ENCODE peak calls at places on chromosomes 13 and 19, in eight cellular contexts. One of them, this sample, is unnamed.
A peak's percentile ranks its signal among the peaks of the same experiment; 100 is the strongest.

GRCh38 chr19:56105090-56105701 is 15.9 kb downstream of the ZNF787 start:
- DNase-seq in CD4-positive, CD25-positive, alpha-beta regulatory T cell: peak; percentile 46
- DNase-seq in OCI-LY7: no peak
- DNase-seq in uterus: peak; percentile 69
- DNase-seq in GM23248: peak; percentile 76
- DNase-seq in mammary epithelial cell: peak; percentile 71
- DNase-seq in left ventricle myocardium inferior: peak; percentile 63
- DNase-seq in tibial nerve: peak; percentile 52
- DNase-seq in this sample: peak; percentile 80

GRCh38 chr13:98570929-98571372 is 6.0 kb downstream of the STK24 start:
- DNase-seq in GM23248: no peak
- DNase-seq in OCI-LY7: peak; percentile 87
- DNase-seq in uterus: peak; percentile 35
- DNase-seq in mammary epithelial cell: peak; percentile 81
- DNase-seq in CD4-positive, CD25-positive, alpha-beta regulatory T cell: peak; percentile 80
- DNase-seq in left ventricle myocardium inferior: no peak
- DNase-seq in tibial nerve: no peak
- DNase-seq in this sample: no peak

GRCh38 chr19:19539738-19540703 is 2.0 kb downstream of the CILP2 start:
- DNase-seq in left ventricle myocardium inferior: peak; percentile 65
- DNase-seq in mammary epithelial cell: peak; percentile 25
- DNase-seq in uterus: peak; percentile 33
- DNase-seq in tibial nerve: no peak
- DNase-seq in CD4-positive, CD25-positive, alpha-beta regulatory T cell: peak; percentile 73
- DNase-seq in GM23248: peak; percentile 77
- DNase-seq in OCI-LY7: peak; percentile 54
- DNase-seq in this sample: peak; percentile 90

GRCh38 chr13:33799950-33800592 is 17.9 kb upstream of the RFC3 start:
- DNase-seq in GM23248: peak; percentile 63
- DNase-seq in OCI-LY7: peak; percentile 76
- DNase-seq in mammary epithelial cell: peak; percentile 11
- DNase-seq in tibial nerve: no peak
- DNase-seq in CD4-positive, CD25-positive, alpha-beta regulatory T cell: peak; percentile 16
- DNase-seq in uterus: no peak
- DNase-seq in left ventricle myocardium inferior: no peak
- DNase-seq in this sample: no peak

GRCh38 chr13:72851678-72852014 is 69.7 kb downstream of the PIBF1 start:
- DNase-seq in left ventricle myocardium inferior: no peak
- DNase-seq in GM23248: no peak
- DNase-seq in OCI-LY7: no peak
- DNase-seq in mammary epithelial cell: no peak
- DNase-seq in CD4-positive, CD25-positive, alpha-beta regulatory T cell: no peak
- DNase-seq in uterus: no peak
- DNase-seq in tibial nerve: no peak
- DNase-seq in this sample: no peak

GRCh38 chr13:75968103-75968838 is 332.1 kb downstream of the LMO7 start:
- DNase-seq in mammary epithelial cell: peak; percentile 46
- DNase-seq in OCI-LY7: no peak
- DNase-seq in tibial nerve: no peak
- DNase-seq in GM23248: peak; percentile 55
- DNase-seq in uterus: no peak
- DNase-seq in CD4-positive, CD25-positive, alpha-beta regulatory T cell: no peak
- DNase-seq in left ventricle myocardium inferior: no peak
- DNase-seq in this sample: no peak

GRCh38 chr13:99265823-99266426 is 7.7 kb upstream of the GPR18 start:
- DNase-seq in left ventricle myocardium inferior: no peak
- DNase-seq in tibial nerve: no peak
- DNase-seq in uterus: no peak
- DNase-seq in mammary epithelial cell: peak; percentile 26
- DNase-seq in OCI-LY7: peak; percentile 61
- DNase-seq in CD4-positive, CD25-positive, alpha-beta regulatory T cell: peak; percentile 71
- DNase-seq in GM23248: peak; percentile 72
- DNase-seq in this sample: no peak

GRCh38 chr13:36275190-36276002 is 22.2 kb downstream of the CCDC169 start:
- DNase-seq in left ventricle myocardium inferior: no peak
- DNase-seq in tibial nerve: no peak
- DNase-seq in mammary epithelial cell: no peak
- DNase-seq in GM23248: peak; percentile 83
- DNase-seq in CD4-positive, CD25-positive, alpha-beta regulatory T cell: peak; percentile 40
- DNase-seq in uterus: no peak
- DNase-seq in OCI-LY7: peak; percentile 35
- DNase-seq in this sample: no peak

GRCh38 chr19:17049711-17050280 is 23.2 kb upstream of the CPAMD8 start:
- DNase-seq in GM23248: peak; percentile 79
- DNase-seq in OCI-LY7: no peak
- DNase-seq in left ventricle myocardium inferior: no peak
- DNase-seq in mammary epithelial cell: peak; percentile 11
- DNase-seq in tibial nerve: no peak
- DNase-seq in uterus: peak; percentile 38
- DNase-seq in CD4-positive, CD25-positive, alpha-beta regulatory T cell: no peak
- DNase-seq in this sample: no peak

GRCh38 chr19:39405930-39406655 is 554 bp upstream of the ZFP36 start:
- DNase-seq in GM23248: peak; percentile 67
- DNase-seq in OCI-LY7: peak; percentile 84
- DNase-seq in left ventricle myocardium inferior: no peak
- DNase-seq in uterus: no peak
- DNase-seq in CD4-positive, CD25-positive, alpha-beta regulatory T cell: peak; percentile 96
- DNase-seq in tibial nerve: no peak
- DNase-seq in mammary epithelial cell: no peak
- DNase-seq in this sample: no peak
- H3K4me3 ChIP-seq in GM23248: peak overlapping the region; percentile 87
- H3K4me3 ChIP-seq in OCI-LY7: peak overlapping the region; percentile 96
- H3K4me3 ChIP-seq in left ventricle myocardium inferior: peak overlapping the region; percentile 87
- H3K4me3 ChIP-seq in uterus: peak overlapping the region; percentile 98
- H3K4me3 ChIP-seq in CD4-positive, CD25-positive, alpha-beta regulatory T cell: peak overlapping the region; percentile 89
- H3K4me3 ChIP-seq in tibial nerve: peak overlapping the region; percentile 96
- H3K4me3 ChIP-seq in mammary epithelial cell: peak overlapping the region; percentile 80
- H3K4me3 ChIP-seq in this sample: peak overlapping the region; percentile 32

DNA sequence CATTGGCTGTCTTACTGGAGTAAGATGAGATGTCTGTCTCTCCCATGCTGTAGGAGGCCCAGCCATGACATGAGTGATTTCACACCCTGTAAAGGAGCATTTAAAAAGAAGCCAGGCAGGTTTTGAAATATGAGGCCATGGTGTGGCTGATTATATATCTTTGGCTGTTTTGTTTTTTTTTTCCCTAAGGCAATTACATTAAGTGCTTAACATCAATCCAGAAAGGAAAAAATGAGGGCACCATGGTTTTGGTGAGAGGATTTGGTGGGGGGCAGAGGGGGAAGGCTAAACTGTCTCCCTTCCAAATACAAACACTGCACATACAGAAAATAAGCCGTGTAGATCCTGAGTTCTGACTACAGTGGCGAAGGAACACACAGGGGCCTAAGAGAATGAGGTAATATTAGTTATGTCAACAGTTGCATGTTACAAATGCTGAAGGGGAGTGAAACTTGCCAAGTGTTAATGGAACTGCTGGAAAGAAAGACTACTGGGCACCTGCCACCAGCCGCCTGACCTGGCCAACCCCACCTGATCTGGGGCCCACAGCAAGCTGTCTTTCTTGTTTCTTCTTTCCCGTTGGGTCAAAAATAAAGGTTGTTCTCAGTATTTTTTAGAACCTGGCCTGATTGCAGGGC is 183.7 kb upstream of the TSC22D1 start:
- DNase-seq in mammary epithelial cell: peak; percentile 61
- DNase-seq in tibial nerve: no peak
- DNase-seq in left ventricle myocardium inferior: peak; percentile 19
- DNase-seq in GM23248: no peak
- DNase-seq in OCI-LY7: no peak
- DNase-seq in uterus: no peak
- DNase-seq in CD4-positive, CD25-positive, alpha-beta regulatory T cell: no peak
- DNase-seq in this sample: no peak
- H3K4me1 ChIP-seq in mammary epithelial cell: peaks cover 64% of the 10 kb centered on the region
- H3K4me1 ChIP-seq in tibial nerve: peaks cover 5% of the 10 kb centered on the region
- H3K4me1 ChIP-seq in left ventricle myocardium inferior: peaks cover 38% of the 10 kb centered on the region
- H3K4me1 ChIP-seq in GM23248: peaks cover 38% of the 10 kb centered on the region
- H3K4me1 ChIP-seq in OCI-LY7: no peaks in the 10 kb centered on the region
- H3K4me1 ChIP-seq in uterus: no peaks in the 10 kb centered on the region
- H3K4me1 ChIP-seq in CD4-positive, CD25-positive, alpha-beta regulatory T cell: no peaks in the 10 kb centered on the region
- H3K4me1 ChIP-seq in this sample: no peaks in the 10 kb centered on the region

DNA sequence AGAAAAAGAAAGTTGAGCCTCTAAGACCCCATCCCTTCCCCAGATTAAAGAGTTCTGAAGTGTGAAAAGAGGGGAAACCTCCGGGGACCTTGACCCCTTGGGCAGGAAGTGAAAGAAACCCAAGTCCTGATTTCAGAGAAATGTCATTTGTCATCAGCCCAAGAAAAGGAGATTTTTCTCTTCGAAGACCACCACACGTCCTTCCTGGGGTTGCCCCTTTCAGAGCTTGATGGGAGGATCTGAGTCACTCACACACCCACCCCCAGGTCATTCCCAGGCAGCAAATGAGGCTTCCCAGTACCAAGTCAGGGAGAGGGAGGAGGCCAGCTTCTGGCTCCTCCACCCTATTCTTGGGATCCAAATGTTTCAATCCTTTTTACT is 5.3 kb upstream of the KMT2B start:
- DNase-seq in mammary epithelial cell: no peak
- DNase-seq in uterus: no peak
- DNase-seq in left ventricle myocardium inferior: no peak
- DNase-seq in GM23248: no peak
- DNase-seq in OCI-LY7: no peak
- DNase-seq in CD4-positive, CD25-positive, alpha-beta regulatory T cell: no peak
- DNase-seq in tibial nerve: no peak
- DNase-seq in this sample: no peak
- H3K27ac ChIP-seq in mammary epithelial cell: no peak overlapping the region
- H3K27ac ChIP-seq in uterus: no peak overlapping the region
- H3K27ac ChIP-seq in left ventricle myocardium inferior: no peak overlapping the region
- H3K27ac ChIP-seq in GM23248: no peak overlapping the region
- H3K27ac ChIP-seq in OCI-LY7: no peak overlapping the region
- H3K27ac ChIP-seq in CD4-positive, CD25-positive, alpha-beta regulatory T cell: peak overlapping the region; percentile 95
- H3K27ac ChIP-seq in tibial nerve: no peak overlapping the region
- H3K27ac ChIP-seq in this sample: no peak overlapping the region

DNA sequence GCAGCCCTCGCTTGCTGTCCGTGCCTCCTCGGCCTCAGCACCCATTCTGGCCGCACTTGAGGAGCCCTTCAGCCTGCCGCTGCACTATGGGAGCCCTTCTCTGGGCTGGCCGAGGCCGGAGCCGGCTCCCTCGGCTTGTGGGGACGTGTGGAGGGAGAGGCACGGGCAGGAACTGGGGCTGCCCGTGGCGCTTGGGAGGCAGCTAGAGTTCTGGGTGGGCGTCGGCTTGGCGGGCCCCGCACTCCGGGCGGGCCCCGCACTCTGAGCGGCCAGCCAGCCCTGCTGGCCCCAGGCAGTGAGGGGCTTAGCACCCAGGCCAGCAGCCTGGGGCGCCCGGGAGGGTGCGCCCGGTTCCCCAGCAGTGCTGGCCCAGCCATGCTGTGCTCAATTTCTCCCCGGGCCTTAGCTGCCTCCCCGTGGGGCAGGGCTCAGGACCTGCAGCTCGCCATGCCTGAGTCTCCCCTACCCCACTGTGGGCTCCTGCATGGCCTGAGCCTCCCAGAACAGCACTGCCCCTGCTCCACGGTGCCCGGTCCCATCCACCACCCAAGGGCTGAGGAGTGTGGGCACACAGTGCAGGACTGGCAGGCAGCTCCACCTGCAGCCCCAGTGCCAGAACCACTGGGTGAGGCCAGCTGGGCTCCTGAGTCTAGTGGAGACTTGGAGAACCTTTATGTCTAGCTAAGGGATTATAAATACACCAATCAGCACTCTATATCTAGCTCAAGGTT is 240.0 kb upstream of the PRR20A start:
- DNase-seq in GM23248: no peak
- DNase-seq in mammary epithelial cell: no peak
- DNase-seq in left ventricle myocardium inferior: no peak
- DNase-seq in uterus: no peak
- DNase-seq in tibial nerve: no peak
- DNase-seq in CD4-positive, CD25-positive, alpha-beta regulatory T cell: no peak
- DNase-seq in OCI-LY7: no peak
- DNase-seq in this sample: no peak
- H3K4me3 ChIP-seq in GM23248: no peak overlapping the region
- H3K4me3 ChIP-seq in mammary epithelial cell: no peak overlapping the region
- H3K4me3 ChIP-seq in left ventricle myocardium inferior: no peak overlapping the region
- H3K4me3 ChIP-seq in uterus: no peak overlapping the region
- H3K4me3 ChIP-seq in tibial nerve: no peak overlapping the region
- H3K4me3 ChIP-seq in CD4-positive, CD25-positive, alpha-beta regulatory T cell: no peak overlapping the region
- H3K4me3 ChIP-seq in OCI-LY7: no peak overlapping the region
- H3K4me3 ChIP-seq in this sample: no peak overlapping the region

DNA sequence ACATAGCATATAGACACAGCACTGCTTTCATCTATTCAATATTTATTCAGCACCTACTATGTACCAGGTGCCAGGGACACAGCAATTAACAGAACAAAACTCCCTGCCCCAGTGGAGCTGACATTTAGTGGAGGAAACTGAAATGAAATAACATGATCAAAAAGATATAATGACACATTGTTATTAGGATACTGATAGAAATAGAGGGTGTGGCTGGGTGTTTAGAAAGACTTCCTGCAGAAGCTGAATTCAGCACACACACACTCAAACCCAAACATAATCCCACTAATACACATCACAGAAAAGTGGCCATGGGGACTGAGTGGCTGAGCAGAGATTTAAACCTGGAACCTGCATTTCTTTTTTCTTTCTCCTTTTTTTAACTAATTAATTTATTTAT is 3.8 kb upstream of the CDC37 start:
- DNase-seq in left ventricle myocardium inferior: no peak
- DNase-seq in tibial nerve: no peak
- DNase-seq in mammary epithelial cell: no peak
- DNase-seq in CD4-positive, CD25-positive, alpha-beta regulatory T cell: peak; percentile 56
- DNase-seq in GM23248: no peak
- DNase-seq in OCI-LY7: no peak
- DNase-seq in uterus: no peak
- DNase-seq in this sample: no peak
- H3K4me1 ChIP-seq in left ventricle myocardium inferior: peaks cover 48% of the 10 kb centered on the region
- H3K4me1 ChIP-seq in tibial nerve: peaks cover 15% of the 10 kb centered on the region
- H3K4me1 ChIP-seq in mammary epithelial cell: peaks cover 13% of the 10 kb centered on the region
- H3K4me1 ChIP-seq in CD4-positive, CD25-positive, alpha-beta regulatory T cell: peaks cover 84% of the 10 kb centered on the region
- H3K4me1 ChIP-seq in GM23248: no peaks in the 10 kb centered on the region
- H3K4me1 ChIP-seq in OCI-LY7: peaks cover 82% of the 10 kb centered on the region
- H3K4me1 ChIP-seq in uterus: peaks cover 9% of the 10 kb centered on the region
- H3K4me1 ChIP-seq in this sample: no peaks in the 10 kb centered on the region

GRCh38 chr19:57814505-57815246 is at the start of gene ZNF552:
- DNase-seq in tibial nerve: peak; percentile 43
- DNase-seq in OCI-LY7: peak; percentile 88
- DNase-seq in left ventricle myocardium inferior: peak; percentile 82
- DNase-seq in GM23248: peak; percentile 97
- DNase-seq in mammary epithelial cell: peak; percentile 92
- DNase-seq in CD4-positive, CD25-positive, alpha-beta regulatory T cell: peak; percentile 91
- DNase-seq in uterus: peak; percentile 80
- DNase-seq in this sample: peak; percentile 90
- H3K27ac ChIP-seq in tibial nerve: peak within 1 kb of the TSS; percentile 80
- H3K27ac ChIP-seq in OCI-LY7: no peak within 1 kb of the TSS
- H3K27ac ChIP-seq in left ventricle myocardium inferior: peak within 1 kb of the TSS; percentile 88
- H3K27ac ChIP-seq in GM23248: peak within 1 kb of the TSS; percentile 47
- H3K27ac ChIP-seq in mammary epithelial cell: peak within 1 kb of the TSS; percentile 56
- H3K27ac ChIP-seq in CD4-positive, CD25-positive, alpha-beta regulatory T cell: peak within 1 kb of the TSS; percentile 78
- H3K27ac ChIP-seq in uterus: peak within 1 kb of the TSS; percentile 71
- H3K27ac ChIP-seq in this sample: no peak within 1 kb of the TSS

GRCh38 chr19:9700229-9700981 is 25.5 kb upstream of the ZNF562 start:
- DNase-seq in OCI-LY7: no peak
- DNase-seq in CD4-positive, CD25-positive, alpha-beta regulatory T cell: no peak
- DNase-seq in mammary epithelial cell: no peak
- DNase-seq in left ventricle myocardium inferior: no peak
- DNase-seq in tibial nerve: no peak
- DNase-seq in GM23248: no peak
- DNase-seq in uterus: no peak
- DNase-seq in this sample: no peak
- H3K4me3 ChIP-seq in OCI-LY7: no peak overlapping the region
- H3K4me3 ChIP-seq in CD4-positive, CD25-positive, alpha-beta regulatory T cell: no peak overlapping the region
- H3K4me3 ChIP-seq in mammary epithelial cell: no peak overlapping the region
- H3K4me3 ChIP-seq in left ventricle myocardium inferior: no peak overlapping the region
- H3K4me3 ChIP-seq in tibial nerve: no peak overlapping the region
- H3K4me3 ChIP-seq in GM23248: no peak overlapping the region
- H3K4me3 ChIP-seq in uterus: no peak overlapping the region
- H3K4me3 ChIP-seq in this sample: no peak overlapping the region